ENCODE peak calls at places on chromosomes 4 and X, in four cellular contexts. R is posterior cingulate gyrus, B is WTC11, X is iPS-NIHi11. U is an unnamed sample.

GRCh38 chrX:15438332-15438731 is 54.1 kb upstream of the VEGFD start:
- DNase-seq in R (no peak), B (no peak), X (no peak), U (no peak)

GRCh38 chr4:143384381-143384994 is 47.8 kb downstream of the GAB1 start:
- DNase-seq in R (no peak), B (no peak), X (no peak), U (no peak)

GRCh38 chr4:150308824-150309472 is 230.7 kb downstream of the DCLK2 start:
- DNase-seq in R (no peak), B (no peak), X (no peak), U (no peak)

GRCh38 chrX:53186363-53186762 is 38.6 kb downstream of the KDM5C start:
- DNase-seq in R (no peak), B (no peak), X (no peak), U (no peak)

GRCh38 chr4:75821966-75822365 is 80.3 kb downstream of the PPEF2 start:
- DNase-seq in R (no peak), B (no peak), X (no peak), U (no peak)

GRCh38 chrX:10989386-10989785 is 121.7 kb upstream of the HCCS start:
- DNase-seq in R (no peak), B (no peak), X (peak), U (no peak)

GRCh38 chrX:49171752-49172279 is at the start of gene PLP2:
- DNase-seq in R (no peak), B (no peak), X (no peak), U (no peak)

GRCh38 chr4:38857354-38858096 is 908 bp upstream of the TLR6 start:
- DNase-seq in R (no peak), B (no peak), X (no peak), U (peak)

GRCh38 chr4:76883147-76883546 is 14.8 kb downstream of the SOWAHB start:
- DNase-seq in R (no peak), B (no peak), X (no peak), U (no peak)